ENCODE peak calls at places on chromosomes 6 and 20, in seven cellular contexts. W is fibroblast of mammary gland, F is AG09309, H is nephron progenitor cell, V is AG04450, K is ovary, O is mucosa of descending colon. B is an unnamed sample.

GRCh38 chr6:26240981-26241770 is 123.8 kb upstream of the BTN3A2 start:
- DNase-seq in V (no peak), K (no peak), W (peak; percentile 69), H (no peak), O (no peak), F (no peak), B (no peak)

GRCh38 chr6:5315883-5316282 is 54.6 kb downstream of the FARS2 start:
- DNase-seq in F (peak; percentile 32), H (no peak), K (no peak), W (peak; percentile 59), V (peak; percentile 77), O (no peak), B (no peak)

GRCh38 chr6:1960484-1961142 is 284.8 kb downstream of the GMDS start:
- DNase-seq in K (no peak), F (no peak), W (no peak), H (no peak), O (no peak), V (no peak), B (no peak)

GRCh38 chr6:19788684-19789083 is 48.5 kb upstream of the ID4 start:
- DNase-seq in O (no peak), W (no peak), V (no peak), F (no peak), K (no peak), H (no peak), B (no peak)

GRCh38 chr6:108403260-108403659 is 108.4 kb downstream of the AFG1L start:
- DNase-seq in H (no peak), V (no peak), W (no peak), K (no peak), F (no peak), O (no peak), B (no peak)

GRCh38 chr6:22062807-22063408 is 233.9 kb downstream of the PRL start:
- DNase-seq in O (no peak), V (no peak), H (no peak), K (no peak), F (no peak), W (no peak), B (no peak)

GRCh38 chr6:135675862-135676261 is 175.6 kb upstream of the PDE7B start:
- DNase-seq in K (no peak), V (no peak), W (peak; percentile 48), O (no peak), F (no peak), H (peak; percentile 44), B (peak; percentile 57)

GRCh38 chr20:39986231-39986904 is 702.7 kb downstream of the MAFB start:
- DNase-seq in H (no peak), F (no peak), W (peak; percentile 58), V (no peak), K (peak; percentile 30), O (peak; percentile 23), B (peak; percentile 13)

GRCh38 chr6:149213829-149214228 is 103.7 kb upstream of the TAB2 start:
- DNase-seq in K (no peak), O (no peak), V (no peak), H (no peak), W (no peak), F (no peak), B (no peak)

GRCh38 chr6:5996701-5997419 is 9.9 kb downstream of the NRN1 start:
- DNase-seq in H (peak; percentile 74), K (no peak), V (no peak), O (no peak), F (no peak), W (peak; percentile 55), B (no peak)

GRCh38 chr20:45153756-45154155 is 20.9 kb upstream of the PI3 start:
- DNase-seq in W (no peak), V (no peak), K (no peak), O (no peak), F (no peak), H (no peak), B (no peak)

GRCh38 chr6:136290406-136291010 is 862 bp upstream of the BCLAF1 start:
- DNase-seq in V (peak; percentile 60), F (peak; percentile 88), O (peak; percentile 79), W (peak; percentile 90), K (peak; percentile 65), H (peak; percentile 37), B (peak; percentile 82)

GRCh38 chr20:9918360-9918759 is 79.5 kb upstream of the PAK5 start:
- DNase-seq in O (no peak), K (no peak), W (no peak), V (no peak), H (no peak), F (no peak), B (no peak)

GRCh38 chr6:47047479-47048411 is 5.6 kb upstream of the ADGRF1 start:
- DNase-seq in H (peak; percentile 47), O (peak; percentile 29), V (peak; percentile 18), F (peak; percentile 57), W (peak; percentile 76), K (peak; percentile 21), B (peak; percentile 79)

GRCh38 chr20:64063389-64064144 is 569 bp downstream of the TCEA2 start:
- DNase-seq in V (no peak), O (no peak), F (no peak), H (peak; percentile 67), W (no peak), K (peak; percentile 41), B (no peak)

GRCh38 chr6:100453701-100454521 is 10.8 kb downstream of the SIM1 start:
- DNase-seq in O (no peak), K (no peak), V (no peak), F (no peak), H (peak; percentile 71), W (no peak), B (no peak)

GRCh38 chr20:45946149-45946970 is 11.9 kb downstream of the PCIF1 start:
- DNase-seq in O (no peak), K (peak; percentile 89), V (no peak), H (no peak), W (peak; percentile 95), F (no peak), B (peak; percentile 74)

GRCh38 chr6:33343953-33344611 is 26.5 kb upstream of the ZBTB22 start:
- DNase-seq in O (no peak), W (no peak), K (no peak), H (no peak), F (no peak), V (no peak), B (no peak)

GRCh38 chr6:82365011-82365751 is 1.6 kb downstream of the TPBG start:
- DNase-seq in H (peak; percentile 54), W (no peak), V (no peak), O (peak; percentile 62), K (no peak), F (no peak), B (peak; percentile 76)

GRCh38 chr6:105651969-105652368 is 249.1 kb upstream of the PREP start:
- DNase-seq in H (no peak), O (no peak), K (no peak), W (no peak), V (no peak), F (no peak), B (no peak)

GRCh38 chr20:36304786-36305495 is 1.2 kb upstream of the DLGAP4 start:
- DNase-seq in O (no peak), V (no peak), F (no peak), W (no peak), H (no peak), K (no peak), B (no peak)

GRCh38 chr6:157335829-157336228 is 12.5 kb upstream of the TMEM242 start:
- DNase-seq in K (no peak), F (no peak), H (no peak), W (no peak), O (no peak), V (no peak), B (no peak)

GRCh38 chr6:27059621-27060425 is 187.7 kb upstream of the PRSS16 start:
- DNase-seq in W (peak; percentile 7), F (no peak), H (no peak), K (no peak), V (no peak), O (peak; percentile 21), B (peak; percentile 12)

GRCh38 chr6:68760486-68760885 is 125.4 kb downstream of the ADGRB3 start:
- DNase-seq in H (no peak), K (no peak), O (no peak), W (no peak), V (no peak), F (no peak), B (no peak)

GRCh38 chr20:24772667-24773066 is 176.4 kb upstream of the CST7 start:
- DNase-seq in K (no peak), W (no peak), O (no peak), H (no peak), F (no peak), V (no peak), B (no peak)

GRCh38 chr6:35775031-35775430 is 1.4 kb upstream of the CLPSL2 start:
- DNase-seq in V (no peak), O (no peak), F (no peak), W (no peak), H (no peak), K (no peak), B (no peak)

GRCh38 chr6:118524686-118525085 is 23.4 kb upstream of the PLN start:
- DNase-seq in F (no peak), O (no peak), V (no peak), W (no peak), K (no peak), H (no peak), B (no peak)

GRCh38 chr20:10648651-10649050 is 25.1 kb downstream of the JAG1 start:
- DNase-seq in W (peak; percentile 37), O (no peak), H (no peak), V (peak; percentile 56), K (no peak), F (peak; percentile 84), B (no peak)

GRCh38 chr20:33489495-33490022 is 337 bp upstream of the CBFA2T2 start:
- DNase-seq in F (peak; percentile 80), K (peak; percentile 100), H (peak; percentile 99), O (peak; percentile 100), V (peak; percentile 88), W (peak; percentile 94), B (peak; percentile 96)
- TF ChIP-seq CTCF in F (no peak), K (no peak), H (no peak), O (no peak), V (no peak), W (no peak), B (no peak)

DNA sequence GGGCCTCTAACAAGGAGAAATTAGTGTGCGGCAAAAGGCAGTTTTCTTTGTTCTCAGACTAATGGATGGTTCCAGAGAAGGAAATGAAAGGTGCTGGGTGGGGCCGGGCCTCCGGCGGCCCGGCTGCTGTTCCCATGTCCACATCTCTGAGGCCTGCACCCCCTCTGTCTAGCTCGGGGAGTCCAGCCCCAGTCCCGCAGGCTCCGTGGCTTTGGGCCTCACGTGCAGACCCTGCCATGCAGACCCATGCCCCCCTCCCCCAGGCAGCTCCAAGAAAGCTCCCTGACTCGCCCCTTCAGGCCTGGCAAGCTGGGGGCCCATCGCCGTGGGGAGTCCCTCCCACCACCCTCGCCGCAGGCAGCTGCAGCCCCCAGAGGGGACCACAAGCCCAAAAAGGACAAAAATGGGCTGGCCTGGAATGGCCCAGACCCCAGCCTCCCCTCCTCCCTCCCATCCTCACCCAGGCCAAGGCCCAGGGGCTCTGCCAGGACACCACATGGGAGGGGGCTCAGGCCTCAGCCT is 35.7 kb upstream of the MRGBP start:
- DNase-seq in O (peak; percentile 22), K (no peak), F (no peak), V (no peak), H (no peak), W (no peak), B (no peak)
- TF ChIP-seq CTCF in O (no peak), K (no peak), F (no peak), V (no peak), H (no peak), W (no peak), B (no peak)

GRCh38 chr20:20465259-20465658 is 97.4 kb downstream of the INSM1 start:
- DNase-seq in H (no peak), F (no peak), V (no peak), K (no peak), O (no peak), W (peak; percentile 28), B (no peak)
- TF ChIP-seq CTCF in H (peak; percentile 31), F (peak; percentile 51), V (peak; percentile 58), K (no peak), O (no peak), W (peak; percentile 57), B (no peak)

GRCh38 chr20:60037120-60037499 is 78.9 kb downstream of the CDH26 start:
- DNase-seq in K (no peak), W (no peak), V (no peak), F (no peak), H (no peak), O (no peak), B (peak; percentile 23)
- TF ChIP-seq CTCF in K (no peak), W (no peak), V (peak; percentile 49), F (peak; percentile 61), H (no peak), O (no peak), B (no peak)

B was measured in MCF 10A.